ENCODE peak calls at places on chromosomes 4 and X, in nine cellular contexts. J is thyroid gland, U is heart left ventricle, M is right lobe of liver, O is adrenal gland, K is sigmoid colon, L is Peyer's patch, Y is transverse colon, A is K562. E is an unnamed sample.

GRCh38 chr4:150906987-150907633 is 108.0 kb downstream of the LRBA start:
- DNase-seq in J (peak; percentile 20), U (no peak), M (no peak), O (no peak), K (no peak), L (no peak), Y (no peak), A (no peak), E (no peak)

GRCh38 chr4:14787894-14788293 is 214.4 kb upstream of the CPEB2 start:
- DNase-seq in J (no peak), U (no peak), M (no peak), O (no peak), K (no peak), L (no peak), Y (peak; percentile 14), A (no peak), E (peak; percentile 16)

GRCh38 chrX:106437407-106437806 is 174.4 kb upstream of the RADX start:
- DNase-seq in J (no peak), U (no peak), M (no peak), O (no peak), K (no peak), L (no peak), Y (no peak), A (no peak), E (no peak)

GRCh38 chr4:72951628-72952027 is 117.9 kb downstream of the COX18 start:
- DNase-seq in J (no peak), U (no peak), M (no peak), O (no peak), K (no peak), L (no peak), Y (no peak), A (no peak), E (no peak)

GRCh38 chrX:107571296-107571998 is 56.9 kb upstream of the PRPS1 start:
- DNase-seq in J (no peak), U (no peak), M (no peak), O (peak; percentile 68), K (no peak), L (no peak), Y (no peak), A (no peak), E (peak; percentile 59)

GRCh38 chrX:140292188-140292587 is 212.7 kb downstream of the SOX3 start:
- DNase-seq in J (no peak), U (no peak), M (no peak), O (no peak), K (no peak), L (no peak), Y (no peak), A (no peak), E (no peak)

GRCh38 chrX:116281106-116281505 is 110.6 kb downstream of the AGTR2 start:
- DNase-seq in J (no peak), U (no peak), M (no peak), O (no peak), K (no peak), L (no peak), Y (peak; percentile 17), A (no peak), E (no peak)

GRCh38 chrX:154486052-154486395 is 391 bp downstream of the UBL4A start:
- DNase-seq in J (peak; percentile 34), U (peak; percentile 30), M (no peak), O (peak; percentile 72), K (peak; percentile 74), L (no peak), Y (peak; percentile 43), A (peak; percentile 35), E (peak; percentile 70)

GRCh38 chr4:123977623-123978022 is 581.0 kb downstream of the SPRY1 start:
- DNase-seq in J (no peak), U (no peak), M (no peak), O (no peak), K (no peak), L (no peak), Y (no peak), A (no peak), E (no peak)

GRCh38 chr4:5563856-5564255 is 144.5 kb downstream of the EVC2 start:
- DNase-seq in J (no peak), U (no peak), M (no peak), O (no peak), K (no peak), L (no peak), Y (no peak), A (no peak), E (no peak)
- H3K36me3 ChIP-seq in J (peaks cover 7% of the 10 kb centered on the region), U (peaks cover 61% of the 10 kb centered on the region), M (no peaks in the 10 kb centered on the region), O (no peaks in the 10 kb centered on the region), K (peaks cover 11% of the 10 kb centered on the region), L (no peaks in the 10 kb centered on the region), Y (no peaks in the 10 kb centered on the region), A (no peaks in the 10 kb centered on the region), E (no peaks in the 10 kb centered on the region)

GRCh38 chr4:48267574-48267973 is 2.1 kb downstream of the TEC start:
- DNase-seq in J (no peak), U (no peak), M (no peak), O (no peak), K (no peak), L (no peak), Y (no peak), A (no peak), E (no peak)

GRCh38 chr4:48270516-48270897 is 869 bp upstream of the TEC start:
- DNase-seq in J (no peak), U (no peak), M (no peak), O (no peak), K (no peak), L (no peak), Y (no peak), A (no peak), E (no peak)

GRCh38 chr4:48271048-48271452 is 1.4 kb upstream of the TEC start:
- DNase-seq in J (no peak), U (no peak), M (no peak), O (no peak), K (no peak), L (no peak), Y (no peak), A (no peak), E (no peak)

GRCh38 chr4:48269861-48270515 is 350 bp upstream of the TEC start:
- DNase-seq in J (peak; percentile 98), U (peak; percentile 92), M (peak; percentile 98), O (peak; percentile 97), K (peak; percentile 95), L (peak; percentile 96), Y (peak; percentile 97), A (peak; percentile 98), E (peak; percentile 97)

DNA sequence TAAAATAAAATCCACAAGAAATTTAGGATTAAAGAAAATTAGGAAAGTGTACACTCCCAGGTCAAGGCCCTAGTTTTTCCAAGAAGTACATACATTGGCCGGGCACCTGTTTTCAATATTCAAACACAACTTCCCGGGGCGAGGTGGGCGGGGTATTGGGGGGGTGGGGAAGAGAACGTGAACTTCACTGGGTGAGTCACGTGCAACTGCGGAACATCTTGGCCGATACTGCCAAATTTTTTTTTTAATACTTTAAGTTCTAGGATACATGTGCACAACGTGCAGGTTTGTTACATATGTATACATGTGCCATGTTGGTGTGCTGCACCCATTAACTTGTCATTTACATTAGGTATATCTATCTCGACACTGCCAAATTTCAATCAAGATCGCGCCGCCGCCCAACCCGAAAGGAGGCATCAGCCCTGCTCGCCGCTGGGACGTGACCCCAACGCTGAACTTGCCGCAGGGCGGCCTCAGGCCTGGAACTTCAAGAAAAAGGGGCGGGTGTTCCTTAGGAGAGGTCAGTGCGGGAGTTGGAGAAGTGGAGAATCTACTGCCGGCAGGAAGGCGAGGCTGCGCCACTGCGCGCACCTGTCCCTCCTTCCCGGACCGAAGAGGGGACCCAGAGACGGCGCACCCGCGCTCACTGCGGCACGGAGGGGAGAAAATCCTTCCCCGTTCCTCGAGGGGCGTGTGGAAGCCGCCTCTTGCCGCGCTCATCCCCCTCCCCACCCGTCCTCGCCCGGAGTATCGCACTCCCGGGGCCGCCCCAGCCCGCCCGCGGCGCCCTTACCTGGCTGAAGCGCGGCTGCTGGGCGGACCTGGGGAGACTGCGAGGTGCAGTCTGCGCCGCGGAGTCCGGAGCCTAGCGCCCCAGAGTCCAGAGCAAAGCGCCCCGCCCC is at the start of gene TEC:
- DNase-seq in J (peak; percentile 63), U (peak; percentile 43), M (no peak), O (peak; percentile 70), K (peak; percentile 73), L (peak; percentile 56), Y (peak; percentile 45), A (peak; percentile 64), E (peak; percentile 60)
- H3K4me1 ChIP-seq in J (no peaks in the 10 kb centered on the region), U (no peaks in the 10 kb centered on the region), M (peaks cover 26% of the 10 kb centered on the region), O (peaks cover 5% of the 10 kb centered on the region), K (no peaks in the 10 kb centered on the region), L (peaks cover 4% of the 10 kb centered on the region), Y (no peaks in the 10 kb centered on the region), A (peaks cover 21% of the 10 kb centered on the region), E (peaks cover 9% of the 10 kb centered on the region)

DNA sequence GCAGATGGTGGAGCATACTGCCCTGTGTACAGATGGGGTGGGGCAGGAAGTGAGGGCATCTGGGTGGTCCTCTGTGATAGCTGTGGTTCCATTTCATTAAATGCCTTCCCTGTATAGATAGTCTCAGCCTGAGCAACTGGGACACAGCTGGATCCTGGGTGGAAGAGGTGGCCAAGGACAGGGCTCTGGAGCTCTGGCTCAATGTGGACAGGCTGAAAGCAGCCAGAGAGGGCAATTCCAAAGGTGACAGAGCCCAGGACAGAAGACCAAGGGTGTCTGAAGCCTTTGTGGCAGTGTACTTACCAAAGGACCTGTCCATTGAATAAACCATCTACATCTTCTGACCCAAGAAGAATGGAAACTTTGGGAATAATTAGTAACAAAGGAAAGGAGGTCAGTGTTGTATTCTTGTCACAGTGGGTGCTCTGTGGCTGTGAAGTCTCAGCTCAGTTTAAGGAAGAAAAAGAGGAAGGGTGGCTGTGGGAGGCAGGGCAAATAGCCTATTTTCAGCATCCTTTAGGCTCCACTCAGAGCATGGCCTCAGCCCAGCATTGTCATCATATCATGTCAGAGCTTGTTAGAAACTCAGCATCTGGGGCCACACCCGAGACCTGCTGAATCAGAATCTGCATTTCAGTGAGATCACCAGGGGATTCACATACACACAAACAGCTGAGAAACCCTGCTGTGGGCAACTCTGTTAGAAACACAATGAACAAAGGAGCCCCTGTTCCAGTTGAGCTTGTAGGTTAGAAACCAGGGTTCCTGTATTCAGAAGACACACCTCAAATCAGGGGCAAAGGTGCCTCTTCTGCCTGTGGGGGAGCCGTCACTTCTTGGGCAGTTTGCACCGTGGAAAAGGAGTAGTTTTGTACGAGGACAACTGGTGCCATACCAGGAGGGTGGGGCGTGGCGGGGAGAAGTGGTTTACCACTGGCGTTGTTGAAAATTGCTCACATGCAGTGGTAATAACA is 168.6 kb downstream of the PTTG2 start:
- DNase-seq in J (no peak), U (no peak), M (no peak), O (no peak), K (no peak), L (peak; percentile 22), Y (peak; percentile 60), A (no peak), E (peak; percentile 38)
- TF ChIP-seq POLR2A in J (no peak), U (no peak), M (no peak), O (no peak), K (no peak), L (no peak), Y (no peak), A (no peak), E (no peak)

DNA sequence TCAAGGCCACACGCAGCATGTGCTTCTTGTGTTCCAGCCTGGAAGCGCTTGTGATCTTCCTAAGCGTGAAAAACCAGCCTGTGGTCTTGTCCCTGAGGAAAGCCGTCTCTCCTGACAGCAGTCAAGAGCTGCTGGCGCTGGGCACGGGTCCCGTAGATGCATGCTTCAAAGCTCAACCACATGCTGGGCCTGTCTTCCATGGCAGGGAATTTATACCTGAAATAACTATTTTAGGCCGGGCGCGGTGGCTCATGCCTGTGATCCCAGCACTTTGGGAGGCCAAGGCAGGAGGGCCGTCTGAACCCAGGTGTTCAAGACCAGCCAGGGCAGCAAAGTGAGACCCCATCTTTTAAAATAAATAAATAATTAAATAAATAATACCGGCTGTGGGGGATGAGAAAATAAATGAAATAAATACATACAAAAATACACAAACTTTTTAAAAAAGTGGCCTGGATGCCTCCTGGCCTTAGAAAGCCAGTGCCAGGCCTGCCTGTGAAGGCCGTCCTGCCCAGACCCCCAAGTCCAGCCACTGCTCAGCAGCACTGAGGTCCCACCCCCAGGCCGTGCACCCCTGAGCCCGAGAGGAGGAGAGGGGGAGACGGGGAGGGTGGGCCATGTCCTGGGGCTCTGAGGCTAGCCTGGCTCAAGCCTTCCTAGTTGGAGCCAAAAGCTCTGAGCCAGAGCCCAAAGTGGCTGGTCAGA is 10.4 kb downstream of the LRPAP1 start:
- DNase-seq in J (no peak), U (no peak), M (peak; percentile 41), O (no peak), K (peak; percentile 39), L (no peak), Y (peak; percentile 2), A (no peak), E (no peak)
- H3K36me3 ChIP-seq in J (peaks cover 73% of the 10 kb centered on the region), U (peaks cover 95% of the 10 kb centered on the region), M (peaks cover 21% of the 10 kb centered on the region), O (no peaks in the 10 kb centered on the region), K (peaks cover 56% of the 10 kb centered on the region), L (no peaks in the 10 kb centered on the region), Y (peaks cover 48% of the 10 kb centered on the region), A (peaks cover 80% of the 10 kb centered on the region), E (peaks cover 54% of the 10 kb centered on the region)

E was measured in body of pancreas.